ENCODE peak calls at places on chromosomes 12 and 14, in five cellular contexts. V is GM13976, P is ELR, H is GM23248, N is left cardiac atrium. S is an unnamed sample.
A peak's percentile ranks its signal among the peaks of the same experiment; 100 is the strongest.

GRCh38 chr12:23502259-23502658 is 447.2 kb downstream of the SOX5 start:
- DNase-seq in V (no peak), P (no peak), H (no peak), N (no peak), S (no peak)

GRCh38 chr12:48454675-48455074 is 17.7 kb upstream of the ANP32D start:
- DNase-seq in V (no peak), P (peak; percentile 41), H (peak; percentile 49), N (no peak), S (no peak)

GRCh38 chr12:116183741-116184141 is 93.8 kb downstream of the MED13L start:
- DNase-seq in V (no peak), P (peak; percentile 25), H (peak; percentile 27), N (no peak), S (no peak)

GRCh38 chr12:75837700-75838099 is 193.9 kb downstream of the PHLDA1 start:
- DNase-seq in V (no peak), P (no peak), H (no peak), N (no peak), S (no peak)

GRCh38 chr14:68544150-68544892 is 248.5 kb downstream of the ZFP36L1 start:
- DNase-seq in V (no peak), P (peak; percentile 97), H (peak; percentile 99), N (peak; percentile 79), S (no peak)

GRCh38 chr12:46492471-46493351 is 120.1 kb upstream of the SLC38A2 start:
- DNase-seq in V (no peak), P (peak; percentile 94), H (peak; percentile 69), N (no peak), S (no peak)

GRCh38 chr14:99389171-99389826 is 91.4 kb downstream of the SETD3 start:
- DNase-seq in V (peak; percentile 82), P (peak; percentile 72), H (peak; percentile 57), N (peak; percentile 38), S (peak; percentile 67)

GRCh38 chr12:75444444-75445136 is 36.0 kb upstream of the GLIPR1 start:
- DNase-seq in V (no peak), P (peak; percentile 80), H (peak; percentile 87), N (no peak), S (no peak)

GRCh38 chr12:80045594-80045993 is 53.7 kb upstream of the OTOGL start:
- DNase-seq in V (no peak), P (peak; percentile 90), H (peak; percentile 89), N (no peak), S (no peak)

GRCh38 chr14:45904313-45904712 is 651.3 kb upstream of the MIS18BP1 start:
- DNase-seq in V (no peak), P (no peak), H (no peak), N (no peak), S (no peak)

GRCh38 chr14:91232052-91232451 is 12.5 kb downstream of the GPR68 start:
- DNase-seq in V (no peak), P (no peak), H (no peak), N (no peak), S (no peak)

GRCh38 chr12:123223241-123223668 is 9.7 kb downstream of the MPHOSPH9 start:
- DNase-seq in V (peak; percentile 49), P (no peak), H (no peak), N (no peak), S (peak; percentile 40)

GRCh38 chr12:101040936-101041335 is 169.1 kb downstream of the SLC5A8 start:
- DNase-seq in V (no peak), P (peak; percentile 24), H (peak; percentile 29), N (no peak), S (no peak)

GRCh38 chr12:21773263-21773741 is 1.2 kb downstream of the KCNJ8 start:
- DNase-seq in V (no peak), P (peak; percentile 28), H (peak; percentile 48), N (peak; percentile 59), S (no peak)

GRCh38 chr12:52601671-52602070 is 408 bp upstream of the KRT72 start:
- DNase-seq in V (no peak), P (no peak), H (no peak), N (no peak), S (no peak)

GRCh38 chr14:74891870-74892269 is 10.2 kb downstream of the DLST start:
- DNase-seq in V (no peak), P (peak; percentile 44), H (peak; percentile 74), N (no peak), S (no peak)

GRCh38 chr14:30869525-30870150 is 4.7 kb upstream of the COCH start:
- DNase-seq in V (no peak), P (no peak), H (no peak), N (no peak), S (no peak)

GRCh38 chr14:59253527-59253926 is 65.1 kb downstream of the DAAM1 start:
- DNase-seq in V (no peak), P (no peak), H (no peak), N (no peak), S (no peak)

GRCh38 chr14:99351166-99352007 is 79.4 kb upstream of the BCL11B start:
- DNase-seq in V (no peak), P (no peak), H (peak; percentile 5), N (no peak), S (no peak)

GRCh38 chr12:64450711-64451486 is 1.0 kb upstream of the TBK1 start:
- DNase-seq in V (peak; percentile 34), P (peak; percentile 36), H (peak; percentile 45), N (no peak), S (peak; percentile 28)

GRCh38 chr12:2941524-2941923 is 17.7 kb upstream of the TEAD4 start:
- DNase-seq in V (no peak), P (no peak), H (no peak), N (no peak), S (no peak)

GRCh38 chr12:100512692-100513091 is 39.0 kb downstream of the NR1H4 start:
- DNase-seq in V (no peak), P (no peak), H (no peak), N (no peak), S (no peak)

GRCh38 chr12:122803937-122804336 is 29.6 kb downstream of the CCDC62 start:
- DNase-seq in V (no peak), P (no peak), H (no peak), N (no peak), S (no peak)

GRCh38 chr12:7019043-7019569 is 830 bp upstream of the LPCAT3 start:
- DNase-seq in V (no peak), P (peak; percentile 25), H (peak; percentile 14), N (no peak), S (no peak)

GRCh38 chr14:105465209-105466031 is 9.2 kb upstream of the CRIP2 start:
- DNase-seq in V (no peak), P (peak; percentile 37), H (no peak), N (peak; percentile 71), S (no peak)

GRCh38 chr12:106123551-106123991 is 15.2 kb downstream of the NUAK1 start:
- DNase-seq in V (no peak), P (no peak), H (peak; percentile 58), N (no peak), S (no peak)

GRCh38 chr14:100056964-100057817 is 8.0 kb upstream of the EVL start:
- DNase-seq in V (peak; percentile 74), P (peak; percentile 43), H (peak; percentile 36), N (no peak), S (peak; percentile 56)

GRCh38 chr14:71665157-71665556 is 267.1 kb upstream of the RGS6 start:
- DNase-seq in V (no peak), P (peak; percentile 87), H (peak; percentile 97), N (no peak), S (no peak)

GRCh38 chr12:55642275-55643068 is 5.8 kb downstream of the OR10P1 start:
- DNase-seq in V (peak; percentile 39), P (no peak), H (no peak), N (no peak), S (peak; percentile 31)

GRCh38 chr12:83827860-83828259 is 1084.7 kb downstream of the SLC6A15 start:
- DNase-seq in V (no peak), P (no peak), H (no peak), N (no peak), S (no peak)

S was measured in GM20000.